ENCODE peak calls at places on chromosomes 12 and 14, in seven cellular contexts. I, A, M, G, R, C and S are unnamed samples.
A peak's percentile ranks its signal among the peaks of the same experiment; 100 is the strongest.

GRCh38 chr14:65506801-65507200 is 94.3 kb downstream of the FUT8 start:
- DNase-seq in I (no peak), A (no peak), M (no peak), G (peak; percentile 7), R (no peak), C (no peak), S (no peak)

GRCh38 chr12:67070307-67070600 is 198.9 kb upstream of the CAND1 start:
- DNase-seq in I (no peak), A (no peak), M (no peak), G (no peak), R (no peak), C (no peak), S (no peak)

GRCh38 chr12:12717586-12718381 is 616 bp downstream of the CDKN1B start:
- DNase-seq in I (no peak), A (no peak), M (no peak), G (peak; percentile 45), R (no peak), C (no peak), S (no peak)

GRCh38 chr12:31257784-31258183 is 68.2 kb downstream of the SINHCAF start:
- DNase-seq in I (no peak), A (no peak), M (no peak), G (no peak), R (no peak), C (no peak), S (no peak)

GRCh38 chr12:107704056-107704455 is 18.5 kb downstream of the PWP1 start:
- DNase-seq in I (no peak), A (no peak), M (no peak), G (no peak), R (no peak), C (no peak), S (no peak)

GRCh38 chr14:70888681-70889175 is 18.5 kb upstream of the PCNX1 start:
- DNase-seq in I (no peak), A (no peak), M (no peak), G (no peak), R (peak; percentile 46), C (no peak), S (no peak)

GRCh38 chr12:56521209-56521589 is 421 bp upstream of the RBMS2 start:
- DNase-seq in I (no peak), A (no peak), M (no peak), G (no peak), R (no peak), C (no peak), S (no peak)

GRCh38 chr14:104687601-104688504 is 1.6 kb upstream of the INF2 start:
- DNase-seq in I (no peak), A (no peak), M (no peak), G (peak; percentile 78), R (peak; percentile 74), C (no peak), S (no peak)

GRCh38 chr12:65619018-65619417 is 205.3 kb upstream of the HMGA2 start:
- DNase-seq in I (no peak), A (no peak), M (no peak), G (no peak), R (no peak), C (no peak), S (no peak)

GRCh38 chr14:77355811-77356210 is 21.1 kb downstream of the TMED8 start:
- DNase-seq in I (no peak), A (no peak), M (no peak), G (no peak), R (no peak), C (no peak), S (no peak)

GRCh38 chr14:75981426-75981825 is 369 bp downstream of the TGFB3 start:
- DNase-seq in I (peak; percentile 12), A (peak; percentile 11), M (peak; percentile 20), G (peak; percentile 38), R (no peak), C (no peak), S (no peak)

GRCh38 chr14:37585971-37586759 is 8.9 kb downstream of the FOXA1 start:
- DNase-seq in I (no peak), A (no peak), M (no peak), G (no peak), R (no peak), C (no peak), S (no peak)

GRCh38 chr14:103315368-103315911 is 18.6 kb upstream of the EIF5 start:
- DNase-seq in I (no peak), A (no peak), M (no peak), G (no peak), R (peak; percentile 41), C (no peak), S (no peak)

GRCh38 chr14:38210168-38210567 is 2.5 kb downstream of the SSTR1 start:
- DNase-seq in I (no peak), A (no peak), M (no peak), G (no peak), R (peak; percentile 61), C (no peak), S (no peak)

GRCh38 chr12:131194166-131194565 is 240.5 kb downstream of the ADGRD1 start:
- DNase-seq in I (no peak), A (peak; percentile 82), M (no peak), G (peak; percentile 30), R (no peak), C (no peak), S (no peak)

GRCh38 chr12:45208604-45209487 is 7.0 kb upstream of the ANO6 start:
- DNase-seq in I (no peak), A (no peak), M (no peak), G (no peak), R (peak; percentile 19), C (no peak), S (no peak)

GRCh38 chr12:99611117-99611516 is 36.4 kb upstream of the GARIN6 start:
- DNase-seq in I (no peak), A (no peak), M (no peak), G (no peak), R (peak; percentile 2), C (no peak), S (no peak)

GRCh38 chr14:51957950-51958349 is 31.4 kb upstream of the RTRAF start:
- DNase-seq in I (no peak), A (no peak), M (no peak), G (no peak), R (no peak), C (no peak), S (no peak)

GRCh38 chr14:20412422-20412821 is 879 bp downstream of the TEP1 start:
- DNase-seq in I (no peak), A (no peak), M (no peak), G (no peak), R (no peak), C (no peak), S (no peak)

GRCh38 chr14:76761849-76762616 is 765 bp downstream of the VASH1 start:
- DNase-seq in I (peak; percentile 7), A (no peak), M (no peak), G (no peak), R (no peak), C (no peak), S (no peak)

GRCh38 chr12:29921307-29921706 is 137.6 kb upstream of the TMTC1 start:
- DNase-seq in I (no peak), A (no peak), M (no peak), G (no peak), R (no peak), C (no peak), S (no peak)

GRCh38 chr14:88463318-88463717 is 77.9 kb downstream of the SPATA7 start:
- DNase-seq in I (no peak), A (peak; percentile 24), M (no peak), G (peak; percentile 51), R (no peak), C (no peak), S (no peak)